ENCODE peak calls at places on chromosomes 3 and 15, in seven cellular contexts. Y is CD8-positive, alpha-beta memory T cell; Q is amygdala; L is activated CD4-positive, CD25-positive, alpha-beta regulatory T cell; E is stimulated activated CD4-positive, alpha-beta T cell treated with anti-CD3 and anti-CD28 coated beads, Interleukin-12 subunit alpha, Interleukin-12 subunit beta, amount 100 ng/mL, for 48 hours; O is NCI-H774; Z is CD4-positive, alpha-beta T cell. H is an unnamed sample.

GRCh38 chr3:187183903-187184302 is 13.4 kb upstream of the RTP1 start:
- DNase-seq in Q (no peak), E (no peak), Y (no peak), O (no peak), Z (no peak), L (no peak), H (no peak)

GRCh38 chr3:114299421-114299820 is 5.6 kb downstream of the TIGIT start:
- DNase-seq in E (no peak), L (no peak), Q (no peak), Y (peak; percentile 72), O (no peak), Z (no peak), H (no peak)

GRCh38 chr15:101799665-101800064 is 3.6 kb upstream of the OR4F6 start:
- DNase-seq in O (no peak), L (no peak), Y (no peak), E (no peak), Z (no peak), Q (no peak), H (no peak)

GRCh38 chr15:67456677-67457529 is 64.0 kb upstream of the C15orf61 start:
- DNase-seq in Y (peak; percentile 86), Q (peak; percentile 43), E (peak; percentile 82), Z (peak; percentile 81), O (peak; percentile 75), L (peak; percentile 78), H (peak; percentile 54)

GRCh38 chr3:1292571-1292970 is 199.7 kb downstream of the CNTN6 start:
- DNase-seq in Q (no peak), O (no peak), Y (no peak), E (no peak), L (no peak), Z (no peak), H (no peak)

GRCh38 chr3:136819784-136820640 is 1.1 kb downstream of the SLC35G2 start:
- DNase-seq in O (peak; percentile 51), L (no peak), Q (peak; percentile 45), Y (peak; percentile 54), Z (no peak), E (no peak), H (no peak)

GRCh38 chr3:150061288-150062018 is 90.8 kb upstream of the PFN2 start:
- DNase-seq in Y (no peak), Z (no peak), Q (no peak), E (no peak), O (no peak), L (no peak), H (no peak)

GRCh38 chr15:73991260-73991659 is 835 bp downstream of the STOML1 start:
- DNase-seq in L (no peak), E (no peak), Y (no peak), O (no peak), Q (peak; percentile 35), Z (no peak), H (peak; percentile 24)

H was measured in hippocampal formation.